ENCODE peak calls at places on chromosome 7, in four cellular contexts. N is prostate gland, I is spleen, M is H7. G is an unnamed sample.

GRCh38 chr7:14321947-14322346 is 332.5 kb upstream of the ETV1 start:
- DNase-seq in M (no peak), N (no peak), I (no peak), G (no peak)

GRCh38 chr7:83546586-83546985 is 102.4 kb downstream of the SEMA3E start:
- DNase-seq in N (no peak), I (no peak), M (no peak), G (no peak)

GRCh38 chr7:155921804-155922506 is 109.7 kb upstream of the SHH start:
- DNase-seq in I (peak; percentile 66), M (peak; percentile 72), N (peak; percentile 79), G (no peak)

GRCh38 chr7:112089551-112089950 is 116.6 kb downstream of the DOCK4 start:
- DNase-seq in I (no peak), M (no peak), N (no peak), G (peak; percentile 32)

GRCh38 chr7:155258233-155258575 is 39.5 kb upstream of the INSIG1 start:
- DNase-seq in I (no peak), N (peak; percentile 27), M (no peak), G (no peak)

GRCh38 chr7:136023134-136023869 is 46.1 kb upstream of the MTPN start:
- DNase-seq in N (peak; percentile 44), I (no peak), M (no peak), G (no peak)

GRCh38 chr7:12770227-12770975 is 83.0 kb downstream of the ARL4A start:
- DNase-seq in M (peak; percentile 12), I (no peak), N (peak; percentile 19), G (no peak)

GRCh38 chr7:50068026-50068425 is 25.0 kb downstream of the ZPBP start:
- DNase-seq in M (no peak), I (no peak), N (no peak), G (no peak)

GRCh38 chr7:1210321-1210978 is 22.2 kb upstream of the UNCX start:
- DNase-seq in M (no peak), N (peak; percentile 44), I (no peak), G (no peak)

GRCh38 chr7:83547526-83547925 is 101.4 kb downstream of the SEMA3E start:
- DNase-seq in N (peak; percentile 25), M (no peak), I (no peak), G (no peak)

GRCh38 chr7:129532375-129532774 is 30.0 kb downstream of the SMKR1 start:
- DNase-seq in I (peak; percentile 43), N (no peak), M (no peak), G (no peak)

GRCh38 chr7:94643771-94644545 is 12.0 kb downstream of the SGCE start:
- DNase-seq in M (no peak), I (no peak), N (no peak), G (no peak)

GRCh38 chr7:116528008-116528789 is 3.4 kb downstream of the CAV1 start:
- DNase-seq in N (no peak), I (no peak), M (no peak), G (no peak)

GRCh38 chr7:99408347-99409191 is at the start of the genes BUD31 and PDAP1:
- DNase-seq in I (peak; percentile 97), M (peak; percentile 97), N (peak; percentile 93), G (peak; percentile 95)

GRCh38 chr7:148747274-148747673 is 48.6 kb downstream of the CUL1 start:
- DNase-seq in I (no peak), M (peak; percentile 90), N (no peak), G (no peak)

GRCh38 chr7:10940748-10941358 is 32.8 kb upstream of the PHF14 start:
- DNase-seq in I (no peak), N (peak; percentile 7), M (peak; percentile 6), G (peak; percentile 6)

GRCh38 chr7:19442016-19442785 is 266.6 kb downstream of the POLR1F start:
- DNase-seq in I (no peak), N (no peak), M (peak; percentile 36), G (peak; percentile 19)

GRCh38 chr7:22660732-22661131 is 66.3 kb upstream of the IL6 start:
- DNase-seq in I (no peak), N (no peak), M (peak; percentile 57), G (no peak)

GRCh38 chr7:54394877-54395276 is 147.3 kb upstream of the VSTM2A start:
- DNase-seq in I (no peak), M (no peak), N (no peak), G (peak; percentile 38)

GRCh38 chr7:1169409-1170368 is 9.7 kb upstream of the ZFAND2A start:
- DNase-seq in M (peak; percentile 94), I (peak; percentile 85), N (peak; percentile 51), G (peak; percentile 47)

GRCh38 chr7:73966941-73967831 is 60.8 kb upstream of the ELN start:
- DNase-seq in I (peak; percentile 40), M (no peak), N (no peak), G (no peak)

GRCh38 chr7:143460585-143460984 is 17.1 kb upstream of the TAS2R41 start:
- DNase-seq in I (no peak), M (no peak), N (no peak), G (no peak)

GRCh38 chr7:47539398-47540052 is 42.4 kb downstream of the TNS3 start:
- DNase-seq in I (peak; percentile 49), M (no peak), N (no peak), G (no peak)

GRCh38 chr7:40220421-40220911 is 85.7 kb downstream of the SUGCT start:
- DNase-seq in I (no peak), M (no peak), N (no peak), G (no peak)

GRCh38 chr7:159008055-159008405 is 136.6 kb downstream of the VIPR2 start:
- DNase-seq in I (no peak), M (no peak), N (no peak), G (no peak)

GRCh38 chr7:101884671-101885596 is 67.5 kb downstream of the CUX1 start:
- DNase-seq in I (no peak), N (no peak), M (no peak), G (no peak)

GRCh38 chr7:130732980-130733865 is 784 bp downstream of the KLF14 start:
- DNase-seq in N (peak; percentile 15), M (peak; percentile 82), I (peak; percentile 90), G (no peak)

GRCh38 chr7:121394709-121395140 is 1.4 kb downstream of the FAM3C start:
- DNase-seq in N (no peak), I (no peak), M (no peak), G (no peak)

GRCh38 chr7:139860090-139860773 is 31.2 kb downstream of the TBXAS1 start:
- DNase-seq in N (no peak), M (no peak), I (peak; percentile 91), G (peak; percentile 91)

G was measured in Kasumi-1.